ENCODE peak calls at places on chromosome 19, in eight cellular contexts. One of them, this sample, is unnamed.

GRCh38 chr19:48986211-48986610 is 6.9 kb downstream of the GYS1 start:
- DNase-seq in effector memory CD8-positive, alpha-beta T cell: no peak
- DNase-seq in NCI-H345: no peak
- DNase-seq in BJ: no peak
- DNase-seq in HFFc6: no peak
- DNase-seq in T-helper 1 cell: no peak
- DNase-seq in ACHN: no peak
- DNase-seq in stimulated activated naive CD4-positive, alpha-beta T cell: no peak
- DNase-seq in this sample: no peak

GRCh38 chr19:45001087-45001739 is at the start of gene RELB:
- DNase-seq in effector memory CD8-positive, alpha-beta T cell: peak; percentile 98
- DNase-seq in NCI-H345: peak; percentile 88
- DNase-seq in BJ: peak; percentile 30
- DNase-seq in HFFc6: peak; percentile 78
- DNase-seq in T-helper 1 cell: peak; percentile 94
- DNase-seq in ACHN: peak; percentile 87
- DNase-seq in stimulated activated naive CD4-positive, alpha-beta T cell: peak; percentile 92
- DNase-seq in this sample: peak; percentile 99

GRCh38 chr19:44765949-44766335 is 11.7 kb upstream of the CBLC start:
- DNase-seq in effector memory CD8-positive, alpha-beta T cell: no peak
- DNase-seq in NCI-H345: no peak
- DNase-seq in BJ: no peak
- DNase-seq in HFFc6: no peak
- DNase-seq in T-helper 1 cell: no peak
- DNase-seq in ACHN: no peak
- DNase-seq in stimulated activated naive CD4-positive, alpha-beta T cell: no peak
- DNase-seq in this sample: no peak

GRCh38 chr19:41192574-41193419 is at the start of gene CYP2S1:
- DNase-seq in effector memory CD8-positive, alpha-beta T cell: no peak
- DNase-seq in NCI-H345: no peak
- DNase-seq in BJ: no peak
- DNase-seq in HFFc6: no peak
- DNase-seq in T-helper 1 cell: no peak
- DNase-seq in ACHN: peak; percentile 63
- DNase-seq in stimulated activated naive CD4-positive, alpha-beta T cell: peak; percentile 42
- DNase-seq in this sample: no peak

GRCh38 chr19:10812902-10813404 is 23.1 kb downstream of the TMED1 start:
- DNase-seq in effector memory CD8-positive, alpha-beta T cell: no peak
- DNase-seq in NCI-H345: no peak
- DNase-seq in BJ: peak; percentile 82
- DNase-seq in HFFc6: peak; percentile 97
- DNase-seq in T-helper 1 cell: no peak
- DNase-seq in ACHN: peak; percentile 71
- DNase-seq in stimulated activated naive CD4-positive, alpha-beta T cell: no peak
- DNase-seq in this sample: no peak

GRCh38 chr19:15113245-15114152 is 6.3 kb downstream of the SYDE1 start:
- DNase-seq in effector memory CD8-positive, alpha-beta T cell: no peak
- DNase-seq in NCI-H345: no peak
- DNase-seq in BJ: no peak
- DNase-seq in HFFc6: no peak
- DNase-seq in T-helper 1 cell: no peak
- DNase-seq in ACHN: no peak
- DNase-seq in stimulated activated naive CD4-positive, alpha-beta T cell: no peak
- DNase-seq in this sample: no peak

GRCh38 chr19:1289395-1290244 is 3.9 kb downstream of the EFNA2 start:
- DNase-seq in effector memory CD8-positive, alpha-beta T cell: no peak
- DNase-seq in NCI-H345: no peak
- DNase-seq in BJ: no peak
- DNase-seq in HFFc6: no peak
- DNase-seq in T-helper 1 cell: no peak
- DNase-seq in ACHN: no peak
- DNase-seq in stimulated activated naive CD4-positive, alpha-beta T cell: no peak
- DNase-seq in this sample: no peak

GRCh38 chr19:47707135-47707925 is 5.9 kb upstream of the EHD2 start:
- DNase-seq in effector memory CD8-positive, alpha-beta T cell: peak; percentile 68
- DNase-seq in NCI-H345: peak; percentile 45
- DNase-seq in BJ: no peak
- DNase-seq in HFFc6: peak; percentile 54
- DNase-seq in T-helper 1 cell: peak; percentile 64
- DNase-seq in ACHN: peak; percentile 71
- DNase-seq in stimulated activated naive CD4-positive, alpha-beta T cell: peak; percentile 75
- DNase-seq in this sample: no peak

GRCh38 chr19:2648528-2648937 is 54.0 kb downstream of the GNG7 start:
- DNase-seq in effector memory CD8-positive, alpha-beta T cell: peak; percentile 66
- DNase-seq in NCI-H345: peak; percentile 79
- DNase-seq in BJ: no peak
- DNase-seq in HFFc6: peak; percentile 66
- DNase-seq in T-helper 1 cell: peak; percentile 72
- DNase-seq in ACHN: peak; percentile 69
- DNase-seq in stimulated activated naive CD4-positive, alpha-beta T cell: peak; percentile 78
- DNase-seq in this sample: peak; percentile 92

GRCh38 chr19:2253106-2254051 is 2.8 kb downstream of the JSRP1 start:
- DNase-seq in effector memory CD8-positive, alpha-beta T cell: peak; percentile 34
- DNase-seq in NCI-H345: no peak
- DNase-seq in BJ: no peak
- DNase-seq in HFFc6: no peak
- DNase-seq in T-helper 1 cell: no peak
- DNase-seq in ACHN: no peak
- DNase-seq in stimulated activated naive CD4-positive, alpha-beta T cell: peak; percentile 66
- DNase-seq in this sample: no peak

GRCh38 chr19:6071103-6071485 is 39.2 kb downstream of the RFX2 start:
- DNase-seq in effector memory CD8-positive, alpha-beta T cell: no peak
- DNase-seq in NCI-H345: no peak
- DNase-seq in BJ: peak; percentile 89
- DNase-seq in HFFc6: peak; percentile 81
- DNase-seq in T-helper 1 cell: no peak
- DNase-seq in ACHN: no peak
- DNase-seq in stimulated activated naive CD4-positive, alpha-beta T cell: no peak
- DNase-seq in this sample: no peak

GRCh38 chr19:19463348-19464117 is 51.8 kb downstream of the TSSK6 start:
- DNase-seq in effector memory CD8-positive, alpha-beta T cell: no peak
- DNase-seq in NCI-H345: no peak
- DNase-seq in BJ: no peak
- DNase-seq in HFFc6: peak; percentile 54
- DNase-seq in T-helper 1 cell: no peak
- DNase-seq in ACHN: no peak
- DNase-seq in stimulated activated naive CD4-positive, alpha-beta T cell: no peak
- DNase-seq in this sample: no peak

GRCh38 chr19:30374791-30375650 is 2.8 kb downstream of the ZNF536 start:
- DNase-seq in effector memory CD8-positive, alpha-beta T cell: no peak
- DNase-seq in NCI-H345: no peak
- DNase-seq in BJ: no peak
- DNase-seq in HFFc6: no peak
- DNase-seq in T-helper 1 cell: no peak
- DNase-seq in ACHN: no peak
- DNase-seq in stimulated activated naive CD4-positive, alpha-beta T cell: no peak
- DNase-seq in this sample: no peak

GRCh38 chr19:17513801-17514200 is 2.4 kb downstream of the PGLS start:
- DNase-seq in effector memory CD8-positive, alpha-beta T cell: no peak
- DNase-seq in NCI-H345: no peak
- DNase-seq in BJ: no peak
- DNase-seq in HFFc6: no peak
- DNase-seq in T-helper 1 cell: no peak
- DNase-seq in ACHN: no peak
- DNase-seq in stimulated activated naive CD4-positive, alpha-beta T cell: no peak
- DNase-seq in this sample: no peak

GRCh38 chr19:35844482-35845214 is 7.7 kb downstream of the NPHS1 start:
- DNase-seq in effector memory CD8-positive, alpha-beta T cell: no peak
- DNase-seq in NCI-H345: no peak
- DNase-seq in BJ: no peak
- DNase-seq in HFFc6: no peak
- DNase-seq in T-helper 1 cell: no peak
- DNase-seq in ACHN: no peak
- DNase-seq in stimulated activated naive CD4-positive, alpha-beta T cell: no peak
- DNase-seq in this sample: no peak

GRCh38 chr19:20245309-20245708 is 78.3 kb downstream of the ZNF486 start:
- DNase-seq in effector memory CD8-positive, alpha-beta T cell: no peak
- DNase-seq in NCI-H345: no peak
- DNase-seq in BJ: no peak
- DNase-seq in HFFc6: no peak
- DNase-seq in T-helper 1 cell: no peak
- DNase-seq in ACHN: no peak
- DNase-seq in stimulated activated naive CD4-positive, alpha-beta T cell: no peak
- DNase-seq in this sample: no peak

GRCh38 chr19:4031420-4031819 is 23.9 kb downstream of the PIAS4 start:
- DNase-seq in effector memory CD8-positive, alpha-beta T cell: no peak
- DNase-seq in NCI-H345: no peak
- DNase-seq in BJ: no peak
- DNase-seq in HFFc6: no peak
- DNase-seq in T-helper 1 cell: no peak
- DNase-seq in ACHN: no peak
- DNase-seq in stimulated activated naive CD4-positive, alpha-beta T cell: no peak
- DNase-seq in this sample: no peak

GRCh38 chr19:35266149-35266903 is 2.4 kb upstream of the USF2 start:
- DNase-seq in effector memory CD8-positive, alpha-beta T cell: no peak
- DNase-seq in NCI-H345: no peak
- DNase-seq in BJ: no peak
- DNase-seq in HFFc6: no peak
- DNase-seq in T-helper 1 cell: no peak
- DNase-seq in ACHN: no peak
- DNase-seq in stimulated activated naive CD4-positive, alpha-beta T cell: peak; percentile 13
- DNase-seq in this sample: no peak

GRCh38 chr19:9070066-9070465 is 16.8 kb upstream of the OR1M1 start:
- DNase-seq in effector memory CD8-positive, alpha-beta T cell: no peak
- DNase-seq in NCI-H345: no peak
- DNase-seq in BJ: no peak
- DNase-seq in HFFc6: no peak
- DNase-seq in T-helper 1 cell: no peak
- DNase-seq in ACHN: no peak
- DNase-seq in stimulated activated naive CD4-positive, alpha-beta T cell: no peak
- DNase-seq in this sample: no peak

GRCh38 chr19:751501-752341 is 809 bp downstream of the MISP start:
- DNase-seq in effector memory CD8-positive, alpha-beta T cell: no peak
- DNase-seq in NCI-H345: no peak
- DNase-seq in BJ: peak; percentile 43
- DNase-seq in HFFc6: peak; percentile 84
- DNase-seq in T-helper 1 cell: no peak
- DNase-seq in ACHN: peak; percentile 79
- DNase-seq in stimulated activated naive CD4-positive, alpha-beta T cell: no peak
- DNase-seq in this sample: no peak

GRCh38 chr19:47512183-47512947 is 2.5 kb downstream of the NAPA start:
- DNase-seq in effector memory CD8-positive, alpha-beta T cell: no peak
- DNase-seq in NCI-H345: no peak
- DNase-seq in BJ: peak; percentile 9
- DNase-seq in HFFc6: peak; percentile 25
- DNase-seq in T-helper 1 cell: no peak
- DNase-seq in ACHN: peak; percentile 85
- DNase-seq in stimulated activated naive CD4-positive, alpha-beta T cell: peak; percentile 7
- DNase-seq in this sample: no peak

GRCh38 chr19:7928741-7929701 is 3.1 kb upstream of the CTXN1 start:
- DNase-seq in effector memory CD8-positive, alpha-beta T cell: peak; percentile 85
- DNase-seq in NCI-H345: no peak
- DNase-seq in BJ: peak; percentile 80
- DNase-seq in HFFc6: peak; percentile 89
- DNase-seq in T-helper 1 cell: peak; percentile 73
- DNase-seq in ACHN: peak; percentile 65
- DNase-seq in stimulated activated naive CD4-positive, alpha-beta T cell: peak; percentile 59
- DNase-seq in this sample: no peak

GRCh38 chr19:54850930-54851329 is 687 bp downstream of the KIR3DL2 start:
- DNase-seq in effector memory CD8-positive, alpha-beta T cell: no peak
- DNase-seq in NCI-H345: no peak
- DNase-seq in BJ: no peak
- DNase-seq in HFFc6: no peak
- DNase-seq in T-helper 1 cell: no peak
- DNase-seq in ACHN: no peak
- DNase-seq in stimulated activated naive CD4-positive, alpha-beta T cell: no peak
- DNase-seq in this sample: no peak

GRCh38 chr19:8262431-8262830 is 45.7 kb downstream of the CD320 start:
- DNase-seq in effector memory CD8-positive, alpha-beta T cell: no peak
- DNase-seq in NCI-H345: no peak
- DNase-seq in BJ: no peak
- DNase-seq in HFFc6: no peak
- DNase-seq in T-helper 1 cell: no peak
- DNase-seq in ACHN: no peak
- DNase-seq in stimulated activated naive CD4-positive, alpha-beta T cell: no peak
- DNase-seq in this sample: no peak

GRCh38 chr19:29834991-29835390 is 23.2 kb downstream of the CCNE1 start:
- DNase-seq in effector memory CD8-positive, alpha-beta T cell: no peak
- DNase-seq in NCI-H345: no peak
- DNase-seq in BJ: no peak
- DNase-seq in HFFc6: no peak
- DNase-seq in T-helper 1 cell: no peak
- DNase-seq in ACHN: no peak
- DNase-seq in stimulated activated naive CD4-positive, alpha-beta T cell: no peak
- DNase-seq in this sample: no peak

GRCh38 chr19:51036519-51036918 is 1.7 kb upstream of the KLK12 start:
- DNase-seq in effector memory CD8-positive, alpha-beta T cell: no peak
- DNase-seq in NCI-H345: no peak
- DNase-seq in BJ: no peak
- DNase-seq in HFFc6: no peak
- DNase-seq in T-helper 1 cell: no peak
- DNase-seq in ACHN: no peak
- DNase-seq in stimulated activated naive CD4-positive, alpha-beta T cell: no peak
- DNase-seq in this sample: no peak

GRCh38 chr19:3784607-3785463 is 1.3 kb downstream of the MATK start:
- DNase-seq in effector memory CD8-positive, alpha-beta T cell: no peak
- DNase-seq in NCI-H345: no peak
- DNase-seq in BJ: no peak
- DNase-seq in HFFc6: no peak
- DNase-seq in T-helper 1 cell: no peak
- DNase-seq in ACHN: peak; percentile 48
- DNase-seq in stimulated activated naive CD4-positive, alpha-beta T cell: no peak
- DNase-seq in this sample: no peak